ENCODE peak calls at places on chromosomes 6 and 20, in five cellular contexts. W is fibroblast of lung; M is aorta; R is CD8-positive, alpha-beta memory T cell; Q is endodermal cell. K is an unnamed sample.

GRCh38 chr6:148112851-148113319 is 229.8 kb upstream of the SASH1 start:
- DNase-seq in W (no peak), M (no peak), R (no peak), Q (no peak), K (no peak)

GRCh38 chr6:169726963-169727362 is 2.7 kb upstream of the PHF10 start:
- DNase-seq in W (no peak), M (no peak), R (no peak), Q (no peak), K (no peak)

GRCh38 chr6:41724638-41725501 is 10.5 kb downstream of the TFEB start:
- DNase-seq in W (no peak), M (no peak), R (no peak), Q (no peak), K (no peak)

GRCh38 chr20:1313236-1313964 is 15.5 kb downstream of the SDCBP2 start:
- DNase-seq in W (peak), M (peak), R (peak), Q (peak), K (peak)

GRCh38 chr20:44814937-44815336 is 4.6 kb upstream of the RIMS4 start:
- DNase-seq in W (no peak), M (no peak), R (no peak), Q (no peak), K (no peak)

GRCh38 chr6:96450760-96451116 is 70.9 kb upstream of the UFL1 start:
- DNase-seq in W (peak), M (no peak), R (no peak), Q (no peak), K (no peak)

GRCh38 chr20:46897471-46897870 is 2.8 kb downstream of the EYA2 start:
- DNase-seq in W (no peak), M (no peak), R (no peak), Q (peak), K (no peak)

GRCh38 chr6:21598662-21599061 is 5.1 kb downstream of the SOX4 start:
- DNase-seq in W (peak), M (no peak), R (no peak), Q (no peak), K (no peak)

GRCh38 chr6:112941613-112942012 is 594.5 kb downstream of the RFPL4B start:
- DNase-seq in W (no peak), M (no peak), R (no peak), Q (no peak), K (no peak)

GRCh38 chr20:8990770-8991169 is 78.1 kb upstream of the PLCB4 start:
- DNase-seq in W (no peak), M (no peak), R (no peak), Q (no peak), K (no peak)

GRCh38 chr6:79005024-79005423 is 73.0 kb downstream of the PHIP start:
- DNase-seq in W (peak), M (no peak), R (no peak), Q (no peak), K (no peak)

GRCh38 chr20:19609642-19610223 is 148.3 kb upstream of the RIN2 start:
- DNase-seq in W (peak), M (no peak), R (no peak), Q (no peak), K (no peak)

GRCh38 chr6:98828210-98828798 is 6.1 kb upstream of the POU3F2 start:
- DNase-seq in W (no peak), M (no peak), R (no peak), Q (peak), K (peak)

GRCh38 chr6:25745836-25746235 is 8.7 kb upstream of the SLC17A4 start:
- DNase-seq in W (no peak), M (no peak), R (no peak), Q (no peak), K (no peak)

GRCh38 chr20:34525342-34525708 is 9.1 kb downstream of the DYNLRB1 start:
- DNase-seq in W (no peak), M (no peak), R (no peak), Q (no peak), K (no peak)

GRCh38 chr6:168132531-168133184 is 53.6 kb upstream of the FRMD1 start:
- DNase-seq in W (peak), M (no peak), R (no peak), Q (peak), K (peak)

GRCh38 chr6:76867182-76867581 is 596.1 kb downstream of the HTR1B start:
- DNase-seq in W (no peak), M (no peak), R (no peak), Q (no peak), K (no peak)

GRCh38 chr6:37514377-37514776 is 14.7 kb upstream of the CCDC167 start:
- DNase-seq in W (peak), M (no peak), R (no peak), Q (no peak), K (no peak)

GRCh38 chr20:859661-860294 is 26.3 kb downstream of the FAM110A start:
- DNase-seq in W (no peak), M (no peak), R (no peak), Q (no peak), K (no peak)

GRCh38 chr6:161443868-161444267 is 170.0 kb upstream of the AGPAT4 start:
- DNase-seq in W (peak), M (no peak), R (no peak), Q (peak), K (no peak)

GRCh38 chr6:57257911-57258541 is 35.9 kb upstream of the RAB23 start:
- DNase-seq in W (peak), M (no peak), R (no peak), Q (no peak), K (no peak)

GRCh38 chr20:31663524-31663837 is 25.8 kb downstream of the COX4I2 start:
- DNase-seq in W (no peak), M (no peak), R (no peak), Q (no peak), K (no peak)

GRCh38 chr20:31664696-31665354 is 27.1 kb downstream of the COX4I2 start:
- DNase-seq in W (no peak), M (no peak), R (no peak), Q (no peak), K (no peak)

GRCh38 chr20:31662372-31662854 is 24.7 kb downstream of the COX4I2 start:
- DNase-seq in W (no peak), M (no peak), R (no peak), Q (no peak), K (no peak)

GRCh38 chr20:31665753-31666152 is 28.0 kb downstream of the COX4I2 start:
- DNase-seq in W (no peak), M (no peak), R (no peak), Q (no peak), K (no peak)

GRCh38 chr20:31663838-31664695 is 26.4 kb downstream of the COX4I2 start:
- DNase-seq in W (no peak), M (no peak), R (no peak), Q (peak), K (no peak)
- H3K27ac ChIP-seq in W (no peak), M (no peak), R (peak), Q (peak), K (no peak)

GRCh38 chr6:16912756-16913155 is 151.5 kb upstream of the ATXN1 start:
- DNase-seq in W (no peak), M (no peak), R (no peak), Q (no peak), K (no peak)

GRCh38 chr6:16921399-16922110 is 160.3 kb upstream of the ATXN1 start:
- DNase-seq in W (no peak), M (no peak), R (no peak), Q (no peak), K (no peak)

GRCh38 chr6:16922282-16922681 is 161.0 kb upstream of the ATXN1 start:
- DNase-seq in W (no peak), M (no peak), R (no peak), Q (no peak), K (no peak)

GRCh38 chr6:16914184-16914583 is 152.9 kb upstream of the ATXN1 start:
- DNase-seq in W (no peak), M (no peak), R (no peak), Q (no peak), K (no peak)

DNA sequence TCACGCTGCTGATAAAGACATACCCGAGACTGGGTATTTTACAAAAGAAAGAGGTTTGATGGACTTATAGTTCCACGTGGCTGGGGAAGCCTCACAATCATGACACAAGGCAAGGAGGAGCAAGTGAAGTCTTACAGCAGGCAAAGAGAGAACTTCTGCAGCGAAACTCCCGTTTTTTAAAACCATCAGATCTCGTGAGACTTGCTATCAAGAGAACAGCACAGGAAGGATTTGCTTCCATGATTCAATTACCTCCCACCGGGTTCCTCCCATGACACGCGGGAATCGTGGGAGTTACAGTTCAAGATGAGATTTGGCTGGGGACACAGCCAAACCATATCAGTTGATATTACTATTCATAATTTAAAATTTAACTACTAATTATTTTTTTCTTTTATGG is 157.3 kb upstream of the ATXN1 start:
- DNase-seq in W (no peak), M (no peak), R (no peak), Q (no peak), K (no peak)
- H3K27ac ChIP-seq in W (no peak), M (no peak), R (no peak), Q (no peak), K (no peak)

GRCh38 chr6:117496383-117496990 is 14.0 kb downstream of the DCBLD1 start:
- DNase-seq in W (peak), M (no peak), R (no peak), Q (no peak), K (no peak)
- H3K27ac ChIP-seq in W (peak), M (no peak), R (no peak), Q (no peak), K (no peak)

DNA sequence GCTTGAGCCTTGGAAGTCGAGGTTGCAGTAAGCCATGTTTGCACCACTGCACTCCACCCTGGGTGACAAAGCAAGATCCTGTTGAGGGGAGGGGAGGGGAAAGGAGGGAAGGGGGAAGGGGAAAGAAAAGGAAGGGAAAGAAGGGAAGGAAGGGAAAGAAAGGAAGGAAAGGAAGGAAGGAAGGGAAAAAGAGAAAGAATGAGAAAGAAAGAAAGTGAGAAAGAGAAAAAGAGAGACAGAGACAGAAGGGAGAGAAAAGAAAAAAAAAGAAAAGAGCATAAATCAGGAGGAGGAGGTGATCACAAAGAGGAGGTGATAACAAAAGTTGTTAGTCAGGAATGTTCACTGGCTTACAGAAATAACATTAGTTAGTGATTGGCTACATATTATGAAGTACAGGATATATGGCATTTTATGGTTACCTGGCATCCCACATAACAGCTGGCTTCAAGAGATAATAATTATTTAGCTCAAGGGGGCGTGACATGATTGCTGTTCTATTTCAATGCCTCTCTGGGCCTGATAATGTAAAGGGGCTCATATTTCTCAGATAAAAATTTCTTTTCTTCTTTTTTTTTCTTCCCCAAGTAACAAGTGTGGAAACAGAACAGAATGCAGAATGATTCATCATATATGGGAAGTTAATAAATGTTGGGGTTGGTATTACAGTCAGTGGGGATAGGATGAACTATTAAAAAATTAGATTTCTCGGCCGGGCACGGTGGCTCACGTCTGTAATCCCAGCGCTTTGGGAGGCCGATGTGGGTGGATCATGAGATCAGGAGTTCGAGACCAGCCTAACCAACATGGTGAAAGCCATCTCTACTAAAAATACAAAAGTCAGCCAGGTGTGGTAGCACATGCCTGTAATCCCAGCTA is 27.1 kb downstream of the SAMHD1 start:
- DNase-seq in W (no peak), M (no peak), R (no peak), Q (no peak), K (no peak)
- H3K27ac ChIP-seq in W (no peak), M (no peak), R (no peak), Q (no peak), K (no peak)

DNA sequence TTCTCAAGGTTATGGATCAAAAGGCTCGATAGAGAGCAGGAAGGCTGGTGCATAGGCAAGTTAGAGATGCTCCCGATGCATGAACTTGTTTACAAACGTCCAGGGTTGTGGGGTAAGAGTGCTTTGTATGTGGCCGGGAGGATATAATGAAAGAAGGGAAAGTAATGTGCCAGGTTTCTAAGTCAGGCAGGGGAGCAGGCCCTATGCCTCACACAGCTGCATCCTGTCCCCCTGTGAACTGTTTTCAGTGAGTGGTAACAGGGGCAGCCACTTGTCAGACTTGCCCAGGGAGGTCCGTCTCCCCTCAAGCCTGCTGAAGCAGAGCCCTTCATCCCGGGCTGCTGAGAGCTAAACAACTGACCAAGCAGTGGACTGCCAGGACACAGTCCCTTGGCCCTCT is 19.4 kb downstream of the KCNK5 start:
- DNase-seq in W (no peak), M (no peak), R (no peak), Q (no peak), K (no peak)
- H3K27ac ChIP-seq in W (no peak), M (no peak), R (no peak), Q (no peak), K (no peak)

DNA sequence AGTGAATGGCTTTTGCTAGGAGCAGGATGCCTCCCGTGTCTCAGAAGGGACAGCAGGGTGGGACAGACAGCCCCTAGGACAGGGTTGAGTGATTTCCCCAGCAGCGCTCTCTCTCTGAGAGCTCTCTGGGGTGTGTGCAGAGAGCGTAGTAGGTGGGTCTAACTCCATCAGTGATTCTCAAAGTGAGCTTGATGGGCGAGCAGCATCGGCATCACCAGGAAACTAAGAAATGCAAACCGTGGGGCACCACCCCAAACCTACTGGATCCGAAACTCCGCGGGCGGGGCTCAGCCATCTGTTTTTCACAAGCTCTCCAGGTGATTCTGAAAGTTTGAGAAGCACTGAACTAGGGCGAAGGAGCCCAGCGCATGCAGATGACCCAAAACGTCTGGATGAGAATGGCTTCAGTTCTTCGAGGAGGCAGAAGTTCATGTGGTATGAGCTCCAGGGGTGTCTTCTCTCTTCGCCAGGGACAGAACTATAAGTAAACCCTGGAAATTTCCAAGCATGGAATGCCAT is 119.6 kb upstream of the RNF24 start:
- DNase-seq in W (no peak), M (no peak), R (no peak), Q (peak), K (no peak)
- H3K27ac ChIP-seq in W (peak), M (no peak), R (no peak), Q (no peak), K (no peak)

GRCh38 chr6:43780293-43780692 is 10.3 kb downstream of the VEGFA start:
- DNase-seq in W (no peak), M (no peak), R (no peak), Q (no peak), K (no peak)

GRCh38 chr6:43778976-43779863 is 9.2 kb downstream of the VEGFA start:
- DNase-seq in W (no peak), M (peak), R (no peak), Q (no peak), K (no peak)

GRCh38 chr6:43778131-43778857 is 8.3 kb downstream of the VEGFA start:
- DNase-seq in W (no peak), M (peak), R (no peak), Q (no peak), K (no peak)

GRCh38 chr6:43780891-43781571 is 11.0 kb downstream of the VEGFA start:
- DNase-seq in W (no peak), M (no peak), R (no peak), Q (no peak), K (no peak)

DNA sequence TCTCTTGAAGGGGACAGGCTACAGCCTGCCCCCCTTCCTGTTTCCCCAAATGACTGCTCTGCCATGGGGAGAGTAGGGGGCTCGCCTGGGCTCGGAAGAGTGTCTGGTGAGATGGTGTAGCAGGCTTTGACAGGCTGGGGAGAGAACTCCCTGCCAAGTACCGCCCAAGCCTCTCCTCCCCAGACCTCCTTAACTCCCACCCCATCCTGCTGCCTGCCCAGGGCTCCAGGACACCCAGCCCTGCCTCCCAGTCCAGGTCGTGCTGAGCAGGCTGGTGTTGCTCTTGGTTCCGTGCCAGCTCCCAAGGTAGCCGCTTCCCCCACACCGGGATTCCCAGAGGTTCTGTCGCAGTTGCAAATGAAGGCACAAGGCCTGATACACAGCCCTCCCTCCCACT is 9.9 kb downstream of the VEGFA start:
- DNase-seq in W (no peak), M (peak), R (no peak), Q (no peak), K (no peak)
- H3K27ac ChIP-seq in W (no peak), M (no peak), R (no peak), Q (no peak), K (no peak)

DNA sequence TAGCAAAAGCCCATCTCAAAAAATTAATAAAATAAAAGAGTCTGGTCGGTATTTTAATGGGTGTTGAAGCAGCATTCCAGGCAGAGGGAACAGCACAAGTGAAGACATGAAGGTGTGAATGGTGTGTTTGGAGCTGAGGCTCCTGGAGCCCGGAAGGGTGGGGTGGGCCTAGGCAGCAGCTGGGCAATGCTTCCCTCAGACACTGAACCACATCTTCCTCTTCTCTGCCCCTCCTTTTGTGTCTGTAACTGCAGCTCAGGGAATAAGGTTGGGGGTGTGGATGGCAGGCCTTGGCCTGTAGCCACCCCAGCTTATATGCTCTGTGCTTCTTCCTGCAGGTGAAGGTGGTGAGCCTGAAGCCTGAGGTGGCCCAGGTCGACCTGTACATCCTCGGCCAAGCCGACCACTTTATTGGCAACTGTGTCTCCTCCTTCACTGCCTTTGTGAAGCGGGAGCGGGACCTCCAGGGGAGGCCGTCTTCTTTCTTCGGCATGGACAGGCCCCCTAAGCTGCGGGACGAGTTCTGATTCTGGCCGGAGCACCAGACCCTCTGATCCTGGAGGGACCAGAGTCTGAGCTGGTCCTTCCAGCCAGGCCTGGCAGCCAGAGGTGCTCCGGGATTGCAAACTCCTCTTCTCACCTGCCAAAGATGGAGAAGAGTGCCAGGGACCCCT is 26.6 kb downstream of the POFUT1 start:
- DNase-seq in W (no peak), M (no peak), R (no peak), Q (no peak), K (no peak)
- H3K27ac ChIP-seq in W (no peak), M (no peak), R (no peak), Q (no peak), K (no peak)

K was measured in neuronal stem cell.